ENCODE peak calls at places on chromosomes 16 and 17, in six cellular contexts. One of them, this sample, is unnamed.

GRCh38 chr16:64174327-64174726 is 947.5 kb downstream of the CDH11 start:
- DNase-seq in endodermal cell: no peak
- DNase-seq in stomach: no peak
- DNase-seq in lung: no peak
- DNase-seq in pancreas: no peak
- DNase-seq in brain microvascular endothelial cell: no peak
- DNase-seq in this sample: no peak

GRCh38 chr16:17723735-17724134 is 253.0 kb upstream of the XYLT1 start:
- DNase-seq in endodermal cell: no peak
- DNase-seq in stomach: no peak
- DNase-seq in lung: no peak
- DNase-seq in pancreas: no peak
- DNase-seq in brain microvascular endothelial cell: peak; percentile 84
- DNase-seq in this sample: peak; percentile 20

GRCh38 chr16:28823291-28823718 is 506 bp downstream of the ATXN2L start:
- DNase-seq in endodermal cell: no peak
- DNase-seq in stomach: no peak
- DNase-seq in lung: no peak
- DNase-seq in pancreas: no peak
- DNase-seq in brain microvascular endothelial cell: no peak
- DNase-seq in this sample: no peak

GRCh38 chr16:15644306-15644961 is 1.5 kb upstream of the MARF1 start:
- DNase-seq in endodermal cell: no peak
- DNase-seq in stomach: no peak
- DNase-seq in lung: no peak
- DNase-seq in pancreas: no peak
- DNase-seq in brain microvascular endothelial cell: no peak
- DNase-seq in this sample: peak; percentile 41

GRCh38 chr17:77451271-77451893 is 310.6 kb downstream of the SEC14L1 start:
- DNase-seq in endodermal cell: peak; percentile 98
- DNase-seq in stomach: peak; percentile 81
- DNase-seq in lung: no peak
- DNase-seq in pancreas: peak; percentile 66
- DNase-seq in brain microvascular endothelial cell: peak; percentile 49
- DNase-seq in this sample: peak; percentile 37

GRCh38 chr16:80700558-80700957 is 103.8 kb downstream of the CDYL2 start:
- DNase-seq in endodermal cell: no peak
- DNase-seq in stomach: no peak
- DNase-seq in lung: no peak
- DNase-seq in pancreas: no peak
- DNase-seq in brain microvascular endothelial cell: no peak
- DNase-seq in this sample: no peak

GRCh38 chr17:73228748-73229236 is 32.9 kb downstream of the CPSF4L start:
- DNase-seq in endodermal cell: peak; percentile 70
- DNase-seq in stomach: peak; percentile 77
- DNase-seq in lung: peak; percentile 65
- DNase-seq in pancreas: peak; percentile 72
- DNase-seq in brain microvascular endothelial cell: peak; percentile 84
- DNase-seq in this sample: peak; percentile 94

GRCh38 chr17:68593331-68593710 is 7.8 kb downstream of the FAM20A start:
- DNase-seq in endodermal cell: no peak
- DNase-seq in stomach: no peak
- DNase-seq in lung: no peak
- DNase-seq in pancreas: no peak
- DNase-seq in brain microvascular endothelial cell: no peak
- DNase-seq in this sample: no peak

GRCh38 chr16:11639925-11640899 is 28.0 kb upstream of the SNN start:
- DNase-seq in endodermal cell: peak; percentile 77
- DNase-seq in stomach: peak; percentile 73
- DNase-seq in lung: peak; percentile 88
- DNase-seq in pancreas: peak; percentile 77
- DNase-seq in brain microvascular endothelial cell: peak; percentile 97
- DNase-seq in this sample: peak; percentile 100

GRCh38 chr16:75304521-75305363 is 53.3 kb upstream of the BCAR1 start:
- DNase-seq in endodermal cell: no peak
- DNase-seq in stomach: peak; percentile 28
- DNase-seq in lung: no peak
- DNase-seq in pancreas: peak; percentile 76
- DNase-seq in brain microvascular endothelial cell: peak; percentile 94
- DNase-seq in this sample: peak; percentile 95

GRCh38 chr17:48952904-48953303 is 8.3 kb upstream of the SNF8 start:
- DNase-seq in endodermal cell: no peak
- DNase-seq in stomach: no peak
- DNase-seq in lung: no peak
- DNase-seq in pancreas: no peak
- DNase-seq in brain microvascular endothelial cell: peak; percentile 22
- DNase-seq in this sample: no peak

GRCh38 chr16:15703029-15703736 is 53.1 kb downstream of the NDE1 start:
- DNase-seq in endodermal cell: no peak
- DNase-seq in stomach: no peak
- DNase-seq in lung: no peak
- DNase-seq in pancreas: no peak
- DNase-seq in brain microvascular endothelial cell: no peak
- DNase-seq in this sample: no peak

GRCh38 chr16:68166264-68166663 is 69.7 kb downstream of the ESRP2 start:
- DNase-seq in endodermal cell: no peak
- DNase-seq in stomach: no peak
- DNase-seq in lung: no peak
- DNase-seq in pancreas: no peak
- DNase-seq in brain microvascular endothelial cell: no peak
- DNase-seq in this sample: no peak

GRCh38 chr17:78993981-78994671 is 14.4 kb upstream of the LGALS3BP start:
- DNase-seq in endodermal cell: peak; percentile 52
- DNase-seq in stomach: peak; percentile 24
- DNase-seq in lung: no peak
- DNase-seq in pancreas: no peak
- DNase-seq in brain microvascular endothelial cell: no peak
- DNase-seq in this sample: no peak

GRCh38 chr16:55487048-55487803 is 8.2 kb downstream of the MMP2 start:
- DNase-seq in endodermal cell: no peak
- DNase-seq in stomach: no peak
- DNase-seq in lung: no peak
- DNase-seq in pancreas: no peak
- DNase-seq in brain microvascular endothelial cell: peak; percentile 53
- DNase-seq in this sample: peak; percentile 97

GRCh38 chr17:16449121-16449570 is 33.8 kb downstream of the TRPV2 start:
- DNase-seq in endodermal cell: no peak
- DNase-seq in stomach: no peak
- DNase-seq in lung: no peak
- DNase-seq in pancreas: no peak
- DNase-seq in brain microvascular endothelial cell: peak; percentile 40
- DNase-seq in this sample: peak; percentile 47

GRCh38 chr17:70447588-70447987 is 278.3 kb downstream of the KCNJ2 start:
- DNase-seq in endodermal cell: no peak
- DNase-seq in stomach: no peak
- DNase-seq in lung: no peak
- DNase-seq in pancreas: no peak
- DNase-seq in brain microvascular endothelial cell: no peak
- DNase-seq in this sample: peak; percentile 7

GRCh38 chr17:57830880-57831279 is 19.0 kb downstream of the MRPS23 start:
- DNase-seq in endodermal cell: peak; percentile 85
- DNase-seq in stomach: no peak
- DNase-seq in lung: no peak
- DNase-seq in pancreas: no peak
- DNase-seq in brain microvascular endothelial cell: no peak
- DNase-seq in this sample: no peak

GRCh38 chr16:11877374-11877773 is 26.0 kb upstream of the RSL1D1 start:
- DNase-seq in endodermal cell: no peak
- DNase-seq in stomach: no peak
- DNase-seq in lung: no peak
- DNase-seq in pancreas: no peak
- DNase-seq in brain microvascular endothelial cell: no peak
- DNase-seq in this sample: peak; percentile 38

GRCh38 chr17:81040791-81041337 is 5.9 kb downstream of the BAIAP2 start:
- DNase-seq in endodermal cell: peak; percentile 87
- DNase-seq in stomach: no peak
- DNase-seq in lung: no peak
- DNase-seq in pancreas: no peak
- DNase-seq in brain microvascular endothelial cell: no peak
- DNase-seq in this sample: no peak

GRCh38 chr17:21674242-21674731 is 18.0 kb upstream of the KCNJ18 start:
- DNase-seq in endodermal cell: peak; percentile 39
- DNase-seq in stomach: no peak
- DNase-seq in lung: no peak
- DNase-seq in pancreas: no peak
- DNase-seq in brain microvascular endothelial cell: no peak
- DNase-seq in this sample: no peak

GRCh38 chr17:67557921-67558320 is 159.8 kb upstream of the NOL11 start:
- DNase-seq in endodermal cell: peak; percentile 39
- DNase-seq in stomach: no peak
- DNase-seq in lung: no peak
- DNase-seq in pancreas: no peak
- DNase-seq in brain microvascular endothelial cell: peak; percentile 77
- DNase-seq in this sample: no peak

GRCh38 chr17:37239690-37240344 is 136.0 kb upstream of the C17orf78 start:
- DNase-seq in endodermal cell: no peak
- DNase-seq in stomach: no peak
- DNase-seq in lung: no peak
- DNase-seq in pancreas: no peak
- DNase-seq in brain microvascular endothelial cell: peak; percentile 14
- DNase-seq in this sample: peak; percentile 67

GRCh38 chr16:20348365-20349185 is 3.9 kb downstream of the UMOD start:
- DNase-seq in endodermal cell: peak; percentile 92
- DNase-seq in stomach: peak; percentile 57
- DNase-seq in lung: no peak
- DNase-seq in pancreas: peak; percentile 59
- DNase-seq in brain microvascular endothelial cell: no peak
- DNase-seq in this sample: no peak

GRCh38 chr16:87127061-87127765 is 190.0 kb downstream of the C16orf95 start:
- DNase-seq in endodermal cell: no peak
- DNase-seq in stomach: no peak
- DNase-seq in lung: no peak
- DNase-seq in pancreas: peak; percentile 60
- DNase-seq in brain microvascular endothelial cell: peak; percentile 39
- DNase-seq in this sample: peak; percentile 57

GRCh38 chr16:3057181-3058166 is 8.0 kb upstream of the IL32 start:
- DNase-seq in endodermal cell: no peak
- DNase-seq in stomach: no peak
- DNase-seq in lung: no peak
- DNase-seq in pancreas: no peak
- DNase-seq in brain microvascular endothelial cell: no peak
- DNase-seq in this sample: no peak
- H3K4me3 ChIP-seq in endodermal cell: peak overlapping the region; percentile 77
- H3K4me3 ChIP-seq in stomach: peak overlapping the region; percentile 92
- H3K4me3 ChIP-seq in lung: no peak overlapping the region
- H3K4me3 ChIP-seq in pancreas: no peak overlapping the region
- H3K4me3 ChIP-seq in brain microvascular endothelial cell: peak overlapping the region; percentile 9
- H3K4me3 ChIP-seq in this sample: no peak overlapping the region

DNA sequence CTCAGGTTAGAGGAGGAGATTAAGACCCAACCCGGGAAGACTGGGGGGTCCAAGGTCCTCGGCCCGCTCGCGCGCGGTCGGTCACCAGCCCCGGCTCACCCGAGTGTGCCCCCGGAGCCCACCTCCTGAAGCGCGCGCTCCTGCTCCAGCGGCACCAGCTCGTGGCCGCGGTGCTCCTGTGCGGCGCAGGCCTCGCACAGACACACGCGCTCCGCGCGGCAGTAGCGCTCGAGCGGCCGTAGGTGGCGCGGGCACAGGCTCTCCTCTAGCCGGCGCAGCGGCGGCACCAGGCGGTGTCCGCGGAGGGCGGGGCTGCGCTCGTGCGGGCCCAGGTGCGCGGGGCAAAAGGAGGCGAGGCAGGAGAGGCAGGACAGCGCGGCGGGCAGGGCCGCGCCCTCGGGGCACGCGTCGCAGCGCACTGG is 618 bp downstream of the TRIM47 start:
- DNase-seq in endodermal cell: peak; percentile 95
- DNase-seq in stomach: peak; percentile 86
- DNase-seq in lung: peak; percentile 76
- DNase-seq in pancreas: peak; percentile 68
- DNase-seq in brain microvascular endothelial cell: peak; percentile 33
- DNase-seq in this sample: peak; percentile 90
- TF ChIP-seq CTCF in endodermal cell: peak; percentile 73
- TF ChIP-seq CTCF in stomach: peak; percentile 54
- TF ChIP-seq CTCF in lung: peak; percentile 36
- TF ChIP-seq CTCF in pancreas: peak; percentile 28
- TF ChIP-seq CTCF in brain microvascular endothelial cell: peak; percentile 41
- TF ChIP-seq CTCF in this sample: peak; percentile 41

GRCh38 chr17:40016692-40017000 is 1.4 kb downstream of the CSF3 start:
- DNase-seq in endodermal cell: no peak
- DNase-seq in stomach: no peak
- DNase-seq in lung: no peak
- DNase-seq in pancreas: no peak
- DNase-seq in brain microvascular endothelial cell: no peak
- DNase-seq in this sample: no peak
- H3K4me3 ChIP-seq in endodermal cell: no peak overlapping the region
- H3K4me3 ChIP-seq in stomach: no peak overlapping the region
- H3K4me3 ChIP-seq in lung: no peak overlapping the region
- H3K4me3 ChIP-seq in pancreas: no peak overlapping the region
- H3K4me3 ChIP-seq in brain microvascular endothelial cell: no peak overlapping the region
- H3K4me3 ChIP-seq in this sample: no peak overlapping the region

DNA sequence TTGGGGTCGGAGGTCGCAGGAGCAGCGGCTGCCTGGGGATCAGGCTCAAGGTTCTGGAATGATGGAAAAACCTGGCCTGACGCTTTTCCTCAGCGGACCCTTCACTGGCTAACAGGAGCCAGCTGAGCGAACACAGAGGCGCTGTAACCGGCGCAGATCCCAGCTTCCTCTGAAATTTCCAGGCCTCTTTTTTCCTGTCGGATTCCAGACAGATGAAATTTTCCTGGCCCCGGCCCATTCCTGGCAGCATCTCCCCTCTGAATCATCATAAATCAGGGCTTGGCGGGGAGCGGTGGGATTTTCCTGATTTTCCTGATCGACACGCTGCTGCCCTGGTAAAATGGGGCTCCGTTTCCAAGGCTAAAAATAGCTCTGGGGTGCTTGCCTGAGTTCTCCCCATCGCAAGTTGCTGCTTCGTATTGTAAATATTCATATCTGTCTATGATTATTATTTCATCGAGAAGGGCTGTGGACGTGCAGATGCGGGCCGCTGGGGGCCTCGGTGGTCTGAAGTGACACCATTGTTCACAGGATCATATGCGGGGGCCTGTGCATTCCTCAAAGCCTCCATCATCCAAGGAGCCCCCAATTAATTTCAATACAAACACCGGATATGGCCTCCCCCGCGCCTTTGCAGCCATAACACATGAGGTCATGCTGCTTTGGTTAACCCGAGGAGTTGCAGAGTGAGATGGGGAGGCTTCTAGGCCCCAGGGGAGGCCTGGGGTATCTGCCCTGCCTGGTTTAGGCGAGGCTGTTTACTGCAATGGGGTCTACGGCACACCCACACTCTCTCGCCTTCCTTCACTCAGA is 45.8 kb upstream of the ETV4 start:
- DNase-seq in endodermal cell: no peak
- DNase-seq in stomach: peak; percentile 31
- DNase-seq in lung: peak; percentile 41
- DNase-seq in pancreas: no peak
- DNase-seq in brain microvascular endothelial cell: peak; percentile 76
- DNase-seq in this sample: peak; percentile 93
- TF ChIP-seq CTCF in endodermal cell: no peak
- TF ChIP-seq CTCF in stomach: no peak
- TF ChIP-seq CTCF in lung: no peak
- TF ChIP-seq CTCF in pancreas: no peak
- TF ChIP-seq CTCF in brain microvascular endothelial cell: peak; percentile 27
- TF ChIP-seq CTCF in this sample: no peak

This sample was measured in foreskin fibroblast.